ENCODE peak calls at places on chromosomes 2 and 18, in ten cellular contexts. V is adrenal gland; S is pancreas; R is Panc1; P is mesothelial cell of epicardium; K is bronchial epithelial cell; D is RWPE1; O is CD8-positive, alpha-beta T cell; B is GM20000; U is mammary epithelial cell. T is an unnamed sample.

GRCh38 chr2:227163998-227164744 is at the start of the genes COL4A3 and COL4A4:
- DNase-seq in V (peak), S (peak), R (no peak), P (peak), K (no peak), D (peak), O (no peak), B (peak), U (peak), T (no peak)

GRCh38 chr2:211748339-211748738 is 790.3 kb downstream of the ERBB4 start:
- DNase-seq in V (no peak), S (no peak), R (no peak), P (no peak), K (no peak), D (no peak), O (no peak), B (no peak), U (no peak), T (no peak)

GRCh38 chr18:48453330-48454063 is 44.3 kb upstream of the ZBTB7C start:
- DNase-seq in V (no peak), S (no peak), R (no peak), P (no peak), K (peak), D (no peak), O (no peak), B (no peak), U (peak), T (no peak)

GRCh38 chr18:62073882-62074281 is 113.0 kb downstream of the PIGN start:
- DNase-seq in V (no peak), S (no peak), R (no peak), P (no peak), K (no peak), D (no peak), O (no peak), B (no peak), U (no peak), T (no peak)

GRCh38 chr2:40721595-40721994 is 269.7 kb upstream of the SLC8A1 start:
- DNase-seq in V (no peak), S (no peak), R (no peak), P (no peak), K (peak), D (peak), O (no peak), B (no peak), U (peak), T (no peak)

GRCh38 chr2:47236503-47237215 is 81.6 kb upstream of the STPG4 start:
- DNase-seq in V (peak), S (no peak), R (no peak), P (no peak), K (no peak), D (no peak), O (no peak), B (no peak), U (no peak), T (no peak)

GRCh38 chr2:215652432-215652831 is 216.6 kb upstream of the FN1 start:
- DNase-seq in V (no peak), S (no peak), R (no peak), P (no peak), K (no peak), D (no peak), O (no peak), B (no peak), U (no peak), T (no peak)

GRCh38 chr18:7987284-7987976 is 420.3 kb downstream of the PTPRM start:
- DNase-seq in V (no peak), S (no peak), R (no peak), P (no peak), K (peak), D (peak), O (no peak), B (no peak), U (peak), T (no peak)

GRCh38 chr2:241777686-241778627 is 1.3 kb downstream of the GAL3ST2 start:
- DNase-seq in V (no peak), S (no peak), R (no peak), P (no peak), K (peak), D (no peak), O (no peak), B (peak), U (peak), T (no peak)

GRCh38 chr18:62323483-62324354 is 1.4 kb upstream of the TNFRSF11A start:
- DNase-seq in V (no peak), S (no peak), R (no peak), P (no peak), K (no peak), D (no peak), O (no peak), B (no peak), U (no peak), T (no peak)

GRCh38 chr2:218395826-218396687 is 3.6 kb upstream of the CTDSP1 start:
- DNase-seq in V (peak), S (peak), R (no peak), P (peak), K (peak), D (peak), O (peak), B (peak), U (peak), T (peak)

GRCh38 chr2:48209214-48209885 is 303.1 kb upstream of the FBXO11 start:
- DNase-seq in V (no peak), S (no peak), R (no peak), P (no peak), K (peak), D (no peak), O (no peak), B (no peak), U (peak), T (no peak)

GRCh38 chr18:78875268-78875997 is 104.2 kb upstream of the SALL3 start:
- DNase-seq in V (peak), S (no peak), R (peak), P (no peak), K (no peak), D (peak), O (peak), B (peak), U (no peak), T (no peak)

GRCh38 chr2:238267341-238267710 is 21.1 kb downstream of the PER2 start:
- DNase-seq in V (no peak), S (no peak), R (no peak), P (no peak), K (peak), D (peak), O (no peak), B (no peak), U (peak), T (no peak)

GRCh38 chr2:239113164-239113563 is 265.3 kb downstream of the TWIST2 start:
- DNase-seq in V (no peak), S (peak), R (no peak), P (no peak), K (no peak), D (no peak), O (no peak), B (no peak), U (no peak), T (no peak)

GRCh38 chr18:36191286-36191685 is 4.0 kb downstream of the MOCOS start:
- DNase-seq in V (no peak), S (no peak), R (no peak), P (no peak), K (no peak), D (no peak), O (no peak), B (no peak), U (no peak), T (no peak)

GRCh38 chr2:222730346-222731065 is 59.0 kb downstream of the MOGAT1 start:
- DNase-seq in V (no peak), S (no peak), R (no peak), P (no peak), K (no peak), D (peak), O (no peak), B (no peak), U (no peak), T (no peak)

GRCh38 chr2:17541514-17541950 is 1.0 kb downstream of the VSNL1 start:
- DNase-seq in V (no peak), S (no peak), R (no peak), P (no peak), K (no peak), D (no peak), O (no peak), B (no peak), U (peak), T (no peak)

GRCh38 chr2:26605195-26605968 is 35.8 kb downstream of the CIB4 start:
- DNase-seq in V (peak), S (no peak), R (peak), P (no peak), K (peak), D (peak), O (peak), B (peak), U (peak), T (peak)

GRCh38 chr2:224025874-224026273 is 13.2 kb downstream of the SERPINE2 start:
- DNase-seq in V (no peak), S (no peak), R (no peak), P (no peak), K (no peak), D (no peak), O (peak), B (peak), U (no peak), T (peak)

GRCh38 chr2:240216197-240216596 is 75.7 kb upstream of the OTOS start:
- DNase-seq in V (peak), S (no peak), R (no peak), P (no peak), K (no peak), D (no peak), O (no peak), B (no peak), U (no peak), T (peak)

GRCh38 chr2:101387151-101387807 is at the start of gene CREG2:
- DNase-seq in V (peak), S (peak), R (no peak), P (peak), K (peak), D (peak), O (peak), B (peak), U (peak), T (peak)

GRCh38 chr2:219025637-219026585 is 15.4 kb downstream of the CFAP65 start:
- DNase-seq in V (no peak), S (no peak), R (no peak), P (no peak), K (no peak), D (no peak), O (no peak), B (no peak), U (no peak), T (no peak)

GRCh38 chr2:104444392-104444791 is 409.5 kb upstream of the POU3F3 start:
- DNase-seq in V (no peak), S (no peak), R (no peak), P (no peak), K (no peak), D (peak), O (no peak), B (no peak), U (no peak), T (no peak)

GRCh38 chr2:202718614-202719013 is 83.8 kb downstream of the FAM117B start:
- DNase-seq in V (no peak), S (no peak), R (no peak), P (no peak), K (peak), D (peak), O (no peak), B (no peak), U (peak), T (no peak)

GRCh38 chr2:122300758-122301157 is 545.3 kb downstream of the TSN start:
- DNase-seq in V (no peak), S (no peak), R (no peak), P (no peak), K (no peak), D (no peak), O (no peak), B (no peak), U (peak), T (no peak)

GRCh38 chr2:185012643-185013042 is 414.3 kb downstream of the ZNF804A start:
- DNase-seq in V (no peak), S (no peak), R (no peak), P (no peak), K (no peak), D (no peak), O (no peak), B (no peak), U (peak), T (no peak)

GRCh38 chr18:45374878-45375630 is 240.2 kb upstream of the SLC14A2 start:
- DNase-seq in V (no peak), S (no peak), R (no peak), P (no peak), K (peak), D (no peak), O (no peak), B (no peak), U (peak), T (no peak)

GRCh38 chr2:101124684-101125366 is 26.4 kb downstream of the TBC1D8 start:
- DNase-seq in V (peak), S (no peak), R (peak), P (no peak), K (peak), D (peak), O (no peak), B (no peak), U (peak), T (no peak)

GRCh38 chr2:203097735-203098134 is 83.1 kb downstream of the NBEAL1 start:
- DNase-seq in V (no peak), S (no peak), R (no peak), P (no peak), K (peak), D (no peak), O (no peak), B (no peak), U (no peak), T (no peak)

GRCh38 chr2:207283356-207283755 is 117.6 kb upstream of the KLF7 start:
- DNase-seq in V (peak), S (no peak), R (no peak), P (no peak), K (no peak), D (no peak), O (no peak), B (no peak), U (peak), T (no peak)

GRCh38 chr2:127121776-127122176 is 14.8 kb upstream of the BIN1 start:
- DNase-seq in V (no peak), S (peak), R (no peak), P (no peak), K (no peak), D (no peak), O (no peak), B (no peak), U (no peak), T (no peak)

GRCh38 chr18:69636529-69637301 is 236.0 kb downstream of the DOK6 start:
- DNase-seq in V (no peak), S (no peak), R (no peak), P (no peak), K (no peak), D (no peak), O (no peak), B (peak), U (no peak), T (no peak)
- TF ChIP-seq CTCF in V (no peak), S (no peak), R (peak), P (no peak), K (no peak), D (no peak), O (peak), B (peak), U (no peak), T (peak)

DNA sequence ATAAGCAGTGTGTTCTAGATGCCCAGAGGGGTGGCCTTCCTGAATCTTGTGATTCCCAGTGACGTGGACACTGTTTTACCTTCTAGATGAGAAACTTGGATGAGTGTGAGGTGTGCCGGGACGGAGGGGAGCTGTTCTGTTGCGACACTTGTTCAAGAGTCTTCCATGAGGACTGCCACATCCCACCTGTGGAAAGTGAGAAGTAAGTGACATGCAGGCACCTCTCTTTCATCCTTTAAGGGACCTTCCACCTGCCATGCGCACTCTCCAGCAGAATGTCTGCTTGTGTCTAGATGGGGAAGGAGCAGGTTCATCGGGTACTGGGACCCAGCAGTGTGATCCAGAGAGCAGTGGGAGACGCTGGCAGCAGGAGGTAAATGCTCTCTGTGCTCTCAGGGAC is 16.0 kb upstream of the SP100 start:
- DNase-seq in V (no peak), S (no peak), R (no peak), P (no peak), K (no peak), D (no peak), O (no peak), B (no peak), U (no peak), T (no peak)
- TF ChIP-seq CTCF in V (no peak), S (no peak), R (no peak), P (no peak), K (no peak), D (no peak), O (no peak), B (no peak), U (no peak), T (no peak)

GRCh38 chr2:174248187-174248997 is at the start of gene OLA1:
- DNase-seq in V (peak), S (peak), R (peak), P (peak), K (peak), D (peak), O (peak), B (peak), U (peak), T (peak)
- TF ChIP-seq CTCF in V (peak), S (no peak), R (no peak), P (no peak), K (no peak), D (no peak), O (no peak), B (no peak), U (no peak), T (no peak)

GRCh38 chr2:42328923-42329322 is 32.1 kb downstream of the COX7A2L start:
- DNase-seq in V (no peak), S (no peak), R (no peak), P (no peak), K (no peak), D (no peak), O (no peak), B (no peak), U (no peak), T (no peak)

GRCh38 chr2:42327125-42327524 is 33.9 kb downstream of the COX7A2L start:
- DNase-seq in V (no peak), S (no peak), R (no peak), P (no peak), K (peak), D (no peak), O (no peak), B (no peak), U (peak), T (no peak)

GRCh38 chr2:42329779-42330178 is 31.2 kb downstream of the COX7A2L start:
- DNase-seq in V (no peak), S (no peak), R (no peak), P (no peak), K (no peak), D (no peak), O (no peak), B (no peak), U (no peak), T (no peak)

GRCh38 chr2:42324949-42325348 is 36.1 kb downstream of the COX7A2L start:
- DNase-seq in V (no peak), S (no peak), R (no peak), P (no peak), K (no peak), D (no peak), O (no peak), B (no peak), U (no peak), T (no peak)

GRCh38 chr2:42328148-42328833 is 32.7 kb downstream of the COX7A2L start:
- DNase-seq in V (no peak), S (no peak), R (no peak), P (no peak), K (peak), D (no peak), O (no peak), B (peak), U (peak), T (no peak)
- TF ChIP-seq CTCF in V (peak), S (peak), R (peak), P (peak), K (peak), D (peak), O (peak), B (peak), U (peak), T (peak)

GRCh38 chr2:171723724-171724683 is 36.7 kb downstream of the DYNC1I2 start:
- DNase-seq in V (no peak), S (no peak), R (no peak), P (no peak), K (no peak), D (no peak), O (no peak), B (no peak), U (no peak), T (no peak)
- TF ChIP-seq CTCF in V (no peak), S (no peak), R (no peak), P (no peak), K (no peak), D (no peak), O (no peak), B (no peak), U (no peak), T (no peak)

GRCh38 chr2:38485734-38486133 is 108.7 kb upstream of the ATL2 start:
- DNase-seq in V (no peak), S (no peak), R (no peak), P (no peak), K (no peak), D (no peak), O (no peak), B (peak), U (no peak), T (no peak)
- TF ChIP-seq CTCF in V (peak), S (no peak), R (no peak), P (no peak), K (no peak), D (no peak), O (no peak), B (no peak), U (no peak), T (no peak)

GRCh38 chr2:134366359-134366758 is 112.5 kb downstream of the MGAT5 start:
- DNase-seq in V (no peak), S (no peak), R (no peak), P (no peak), K (peak), D (no peak), O (no peak), B (no peak), U (peak), T (no peak)

GRCh38 chr2:134369220-134369902 is 115.5 kb downstream of the MGAT5 start:
- DNase-seq in V (no peak), S (no peak), R (no peak), P (no peak), K (no peak), D (no peak), O (no peak), B (no peak), U (no peak), T (no peak)

GRCh38 chr2:134367216-134367615 is 113.3 kb downstream of the MGAT5 start:
- DNase-seq in V (no peak), S (no peak), R (no peak), P (no peak), K (no peak), D (no peak), O (no peak), B (no peak), U (no peak), T (no peak)

GRCh38 chr2:134371041-134371440 is 117.2 kb downstream of the MGAT5 start:
- DNase-seq in V (no peak), S (no peak), R (no peak), P (no peak), K (no peak), D (no peak), O (no peak), B (no peak), U (no peak), T (no peak)

DNA sequence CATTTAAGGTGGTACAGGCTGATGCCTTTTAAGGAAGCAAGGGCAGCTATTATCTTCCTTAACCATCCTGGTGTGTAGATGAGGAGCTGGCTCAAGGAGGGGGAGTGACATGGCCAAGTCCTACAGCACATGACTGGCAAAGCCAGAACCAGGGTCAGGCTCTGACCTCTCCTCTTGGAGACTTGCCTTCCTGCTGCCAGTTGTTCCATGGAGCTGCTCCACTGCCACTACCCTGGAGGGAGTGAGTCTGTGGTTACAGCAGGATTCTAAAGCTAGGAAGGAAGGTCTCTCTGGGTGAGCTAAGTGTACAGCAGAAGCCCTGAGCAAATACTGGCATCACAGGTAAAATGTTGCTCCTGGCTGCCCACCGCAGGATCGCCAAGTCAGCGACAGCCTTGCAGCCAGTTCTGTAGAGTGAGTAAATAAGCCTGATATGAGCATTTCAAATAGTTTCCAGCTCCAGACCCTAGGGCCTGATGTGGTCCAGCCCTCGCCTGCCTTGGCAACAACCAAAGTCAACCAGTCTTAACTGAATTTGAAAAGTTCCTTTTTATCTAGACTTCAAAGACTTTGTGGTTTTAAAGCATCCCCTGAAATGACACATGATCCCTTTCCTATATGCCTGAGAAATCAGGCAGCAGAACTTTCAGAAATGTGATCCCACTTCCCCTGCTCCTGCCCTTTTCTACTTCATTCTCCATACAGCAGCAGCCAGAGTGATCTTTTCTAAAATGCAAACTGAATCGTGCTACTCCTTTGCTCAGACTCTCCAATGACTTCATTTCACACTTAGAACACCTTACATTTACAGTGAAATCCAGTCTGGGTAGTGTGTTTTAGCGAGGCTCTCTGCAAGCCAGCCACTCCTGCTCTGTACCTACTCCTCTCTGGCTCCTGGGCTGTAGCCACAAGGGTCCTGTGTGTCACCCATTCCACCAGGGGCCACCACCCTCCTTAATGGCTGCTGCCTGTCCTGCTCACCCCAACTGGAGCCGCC is 114.3 kb downstream of the MGAT5 start:
- DNase-seq in V (no peak), S (no peak), R (no peak), P (no peak), K (no peak), D (no peak), O (no peak), B (no peak), U (no peak), T (no peak)
- TF ChIP-seq CTCF in V (no peak), S (no peak), R (no peak), P (no peak), K (no peak), D (no peak), O (no peak), B (no peak), U (no peak), T (no peak)

GRCh38 chr18:3441290-3441689 is 8.7 kb upstream of the TGIF1 start:
- DNase-seq in V (peak), S (no peak), R (no peak), P (no peak), K (peak), D (no peak), O (no peak), B (no peak), U (no peak), T (no peak)
- TF ChIP-seq CTCF in V (peak), S (peak), R (peak), P (no peak), K (peak), D (no peak), O (peak), B (no peak), U (no peak), T (no peak)

T was measured in natural killer cell.